ENCODE peak calls at places on chromosomes 4 and X, in ten cellular contexts. P, X, B, K, H, Q, Y, C, V and E are unnamed samples.

GRCh38 chr4:14841801-14842748 is 160.2 kb upstream of the CPEB2 start:
- DNase-seq in X (peak), V (peak), B (no peak), H (peak), Q (no peak), K (no peak), Y (no peak), P (no peak), C (no peak), E (peak)

GRCh38 chr4:89820005-89820404 is 17.0 kb downstream of the SNCA start:
- DNase-seq in P (no peak), Y (no peak), Q (no peak), C (no peak), H (no peak), K (no peak), B (no peak), V (no peak), X (no peak), E (no peak)

GRCh38 chr4:184397516-184398163 is 76.7 kb downstream of the IRF2 start:
- DNase-seq in P (no peak), Q (no peak), Y (no peak), C (no peak), V (no peak), K (no peak), X (no peak), B (no peak), H (no peak), E (no peak)

GRCh38 chr4:11529625-11530201 is 101.0 kb upstream of the HS3ST1 start:
- DNase-seq in V (no peak), C (no peak), H (no peak), X (no peak), K (no peak), Y (no peak), Q (no peak), P (peak), B (no peak), E (no peak)

GRCh38 chr4:16794816-16795445 is 103.5 kb downstream of the LDB2 start:
- DNase-seq in X (peak), C (peak), Y (peak), K (peak), B (no peak), P (peak), H (peak), Q (peak), V (peak), E (peak)

GRCh38 chrX:26466387-26466786 is 250.4 kb downstream of the MAGEB5 start:
- DNase-seq in K (no peak), V (no peak), P (no peak), Y (no peak), X (no peak), Q (no peak), C (no peak), B (no peak), H (no peak), E (no peak)

GRCh38 chrX:119605398-119605738 is 856 bp downstream of the NKRF start:
- DNase-seq in Q (peak), P (no peak), K (no peak), Y (no peak), X (no peak), C (peak), H (peak), B (no peak), V (no peak), E (no peak)

GRCh38 chr4:26206339-26206738 is 114.5 kb upstream of the RBPJ start:
- DNase-seq in P (peak), B (peak), V (no peak), K (no peak), Y (no peak), X (no peak), Q (no peak), C (no peak), H (no peak), E (no peak)

GRCh38 chrX:33149580-33149979 is 61.8 kb downstream of the DMD start:
- DNase-seq in V (no peak), P (no peak), C (no peak), H (no peak), X (no peak), Q (no peak), K (no peak), B (no peak), Y (no peak), E (no peak)

GRCh38 chrX:12441376-12442128 is 303.3 kb downstream of the FRMPD4 start:
- DNase-seq in P (peak), V (no peak), B (no peak), K (no peak), X (no peak), Q (no peak), Y (no peak), H (no peak), C (no peak), E (no peak)

GRCh38 chrX:45986971-45987370 is 558.2 kb downstream of the ZNF674 start:
- DNase-seq in C (no peak), H (no peak), X (no peak), B (no peak), P (no peak), Q (no peak), Y (no peak), K (no peak), V (no peak), E (peak)

GRCh38 chr4:53676402-53676871 is 85.2 kb upstream of the LNX1 start:
- DNase-seq in Y (no peak), B (no peak), C (no peak), Q (peak), K (no peak), X (no peak), V (no peak), P (peak), H (no peak), E (no peak)

GRCh38 chrX:51837926-51838325 is 55.5 kb upstream of the MAGED1 start:
- DNase-seq in V (peak), C (peak), P (peak), X (peak), Y (peak), K (no peak), Q (peak), H (no peak), B (peak), E (no peak)

GRCh38 chrX:133448512-133449076 is 33.3 kb upstream of the GPC4 start:
- DNase-seq in X (no peak), P (no peak), Q (no peak), H (no peak), V (no peak), Y (no peak), K (no peak), C (no peak), B (no peak), E (no peak)

GRCh38 chr4:58113083-58113482 is 1002.9 kb upstream of the IGFBP7 start:
- DNase-seq in C (no peak), Q (no peak), Y (no peak), X (no peak), B (no peak), V (no peak), H (no peak), K (no peak), P (no peak), E (no peak)

GRCh38 chrX:20968996-20969395 is 405.2 kb upstream of the CNKSR2 start:
- DNase-seq in Q (no peak), Y (no peak), C (no peak), K (no peak), V (no peak), P (no peak), H (no peak), X (no peak), B (no peak), E (no peak)

DNA sequence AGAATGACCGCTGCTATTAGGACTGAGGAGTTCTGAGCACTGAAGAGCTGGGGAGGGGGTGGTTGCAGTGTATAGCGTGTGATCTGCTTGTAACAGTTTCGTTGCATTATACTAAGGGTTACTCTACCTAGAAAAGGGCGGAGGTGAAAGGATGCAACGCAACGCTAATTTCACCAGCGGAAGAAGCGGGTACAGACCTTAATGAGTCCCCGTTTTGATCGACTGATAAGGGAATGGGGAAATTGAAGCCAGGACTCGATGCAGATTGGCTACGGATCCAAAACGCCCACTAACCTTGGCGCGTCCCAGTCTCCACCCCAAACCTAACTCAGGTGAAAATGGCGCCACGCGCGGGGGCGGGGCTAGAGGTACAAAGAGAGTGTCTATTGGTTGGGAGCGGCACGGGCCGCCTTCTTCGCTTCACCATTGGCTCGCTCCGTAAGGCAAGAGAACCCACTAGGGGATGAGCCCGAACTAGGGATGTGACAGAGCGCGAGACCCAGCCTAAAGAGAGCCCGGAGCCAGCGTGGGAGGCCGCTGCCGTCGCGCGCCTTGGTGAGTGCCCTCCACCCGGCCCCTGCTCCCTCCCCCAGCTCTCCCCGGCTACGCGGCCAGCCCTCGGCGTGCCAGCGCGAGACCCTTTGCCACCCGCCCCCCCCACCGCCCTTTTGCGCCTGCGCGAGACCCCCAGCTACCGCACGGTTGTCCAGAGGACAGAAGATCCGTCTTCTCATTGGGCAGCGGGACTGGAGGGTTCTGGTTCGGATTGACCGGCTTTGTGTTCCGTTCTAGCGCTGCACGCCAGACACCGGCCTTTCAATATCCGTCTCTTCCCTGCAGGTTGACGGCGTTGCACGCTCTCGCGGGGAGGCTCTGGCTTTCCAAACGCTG is at the start of gene EBP:
- DNase-seq in P (peak), K (peak), C (peak), Q (peak), Y (peak), B (peak), V (peak), X (peak), H (peak), E (peak)
- TF ChIP-seq POLR2A in P (peak), K (no peak), C (peak), Q (peak), Y (no peak), B (peak), V (peak), X (no peak), H (peak), E (peak)

DNA sequence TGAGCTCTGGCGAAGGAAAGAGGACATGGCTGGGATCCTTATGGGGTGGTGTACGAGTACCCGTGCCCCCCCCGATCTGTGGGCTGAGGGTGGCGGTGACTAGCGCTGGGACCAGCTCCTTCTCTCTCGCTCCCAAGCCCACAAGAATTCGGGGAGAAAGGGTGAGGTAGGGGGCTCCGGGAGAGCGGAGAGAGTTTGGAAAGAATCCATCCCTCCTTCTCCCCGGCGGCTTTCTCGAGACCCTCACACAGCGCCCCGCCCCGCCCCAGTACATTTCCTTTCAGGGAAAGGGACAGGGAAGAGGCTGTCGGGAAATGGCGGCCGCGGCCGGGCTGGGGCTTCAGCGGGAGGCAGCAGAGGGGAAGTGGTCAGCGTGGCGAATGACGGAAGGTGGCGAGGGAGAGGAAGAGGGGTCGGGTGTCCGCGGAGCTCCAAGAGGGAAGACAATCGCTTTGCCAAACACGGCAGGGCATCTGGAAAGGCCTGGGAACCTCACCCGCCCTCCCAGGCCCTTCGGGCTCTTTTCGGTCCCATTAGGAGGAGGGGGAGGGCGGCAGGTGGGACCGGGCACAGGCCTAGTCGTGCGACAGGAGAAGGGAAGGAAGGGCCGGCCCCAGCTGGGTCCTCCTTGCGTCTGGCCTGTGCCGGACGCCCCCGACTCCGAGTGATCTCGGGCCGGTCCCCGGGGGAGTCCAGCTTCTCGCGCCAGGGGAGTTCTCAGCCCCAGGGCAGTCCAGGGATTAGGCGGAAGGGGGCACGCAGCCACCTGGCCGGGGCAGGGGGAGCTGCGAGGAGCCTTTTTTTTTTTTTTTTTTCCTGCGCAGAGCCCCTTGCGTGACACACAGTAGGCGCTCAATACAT is 10.2 kb downstream of the HNRNPH2 start:
- DNase-seq in Y (peak), B (peak), H (peak), K (no peak), X (peak), C (peak), P (no peak), V (peak), Q (peak), E (no peak)
- TF ChIP-seq POLR2A in Y (no peak), B (no peak), H (peak), K (no peak), X (no peak), C (peak), P (no peak), V (peak), Q (no peak), E (peak)

DNA sequence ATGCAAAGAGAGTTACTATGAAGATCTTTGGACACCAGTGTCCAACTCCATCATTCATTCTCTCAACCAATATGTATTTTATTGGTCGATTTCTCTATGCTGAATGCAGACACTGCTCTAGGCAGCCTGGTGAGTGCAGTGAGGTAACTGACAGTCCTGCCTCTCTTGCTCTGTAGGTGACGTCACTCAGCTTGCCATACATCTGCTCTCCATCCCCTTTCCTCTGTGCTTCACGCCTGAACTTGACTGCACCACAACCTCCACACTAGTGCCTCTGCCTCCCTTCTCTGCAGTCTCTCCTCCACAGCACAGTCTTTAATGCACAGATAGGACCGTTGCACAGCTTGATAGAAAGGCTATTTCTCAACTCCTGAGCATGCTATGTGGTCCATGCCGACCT is 344.9 kb upstream of the NOCT start:
- DNase-seq in C (no peak), B (no peak), Y (no peak), V (no peak), Q (no peak), H (no peak), X (no peak), P (no peak), K (no peak), E (no peak)
- TF ChIP-seq POLR2A in C (no peak), B (no peak), Y (no peak), V (no peak), Q (no peak), H (no peak), X (no peak), P (no peak), K (no peak), E (no peak)

GRCh38 chr4:73257242-73257994 is 1.2 kb downstream of the ANKRD17 start:
- DNase-seq in Y (peak), C (peak), P (peak), K (peak), H (peak), V (peak), Q (peak), B (peak), X (peak), E (no peak)
- TF ChIP-seq POLR2A in Y (no peak), C (no peak), P (no peak), K (no peak), H (no peak), V (peak), Q (peak), B (no peak), X (no peak), E (no peak)

GRCh38 chr4:7146059-7146763 is 46.1 kb upstream of the SORCS2 start:
- DNase-seq in K (no peak), V (no peak), H (no peak), X (no peak), B (no peak), P (no peak), Q (no peak), Y (no peak), C (no peak), E (no peak)

GRCh38 chr4:7144374-7145290 is 47.7 kb upstream of the SORCS2 start:
- DNase-seq in X (no peak), B (no peak), K (no peak), V (no peak), H (no peak), Q (no peak), C (no peak), Y (no peak), P (peak), E (no peak)

GRCh38 chr4:7147261-7147660 is 45.1 kb upstream of the SORCS2 start:
- DNase-seq in B (no peak), X (no peak), C (no peak), Q (no peak), H (no peak), V (no peak), K (no peak), Y (no peak), P (no peak), E (no peak)

GRCh38 chr4:7146764-7147071 is 45.6 kb upstream of the SORCS2 start:
- DNase-seq in X (no peak), P (no peak), Y (no peak), B (no peak), Q (no peak), K (no peak), V (no peak), H (no peak), C (no peak), E (no peak)

GRCh38 chr4:7145291-7145934 is 46.9 kb upstream of the SORCS2 start:
- DNase-seq in K (no peak), C (no peak), V (no peak), X (no peak), B (no peak), Q (no peak), Y (no peak), H (no peak), P (no peak), E (no peak)
- TF ChIP-seq POLR2A in K (no peak), C (no peak), V (no peak), X (no peak), B (no peak), Q (no peak), Y (no peak), H (no peak), P (no peak), E (no peak)

GRCh38 chrX:68691921-68692320 is 44.5 kb downstream of the STARD8 start:
- DNase-seq in C (no peak), P (no peak), V (no peak), B (no peak), Y (no peak), Q (no peak), X (no peak), K (no peak), H (no peak), E (no peak)

GRCh38 chrX:68694429-68695205 is 47.2 kb downstream of the STARD8 start:
- DNase-seq in P (no peak), X (no peak), B (no peak), C (no peak), Q (no peak), K (no peak), Y (no peak), H (no peak), V (no peak), E (peak)

GRCh38 chrX:68692651-68693050 is 45.2 kb downstream of the STARD8 start:
- DNase-seq in C (no peak), X (no peak), B (no peak), Q (no peak), Y (no peak), P (peak), K (no peak), V (no peak), H (no peak), E (no peak)

GRCh38 chrX:68695206-68695845 is 47.9 kb downstream of the STARD8 start:
- DNase-seq in V (no peak), K (no peak), H (no peak), B (no peak), Q (no peak), Y (no peak), C (no peak), X (no peak), P (no peak), E (peak)

DNA sequence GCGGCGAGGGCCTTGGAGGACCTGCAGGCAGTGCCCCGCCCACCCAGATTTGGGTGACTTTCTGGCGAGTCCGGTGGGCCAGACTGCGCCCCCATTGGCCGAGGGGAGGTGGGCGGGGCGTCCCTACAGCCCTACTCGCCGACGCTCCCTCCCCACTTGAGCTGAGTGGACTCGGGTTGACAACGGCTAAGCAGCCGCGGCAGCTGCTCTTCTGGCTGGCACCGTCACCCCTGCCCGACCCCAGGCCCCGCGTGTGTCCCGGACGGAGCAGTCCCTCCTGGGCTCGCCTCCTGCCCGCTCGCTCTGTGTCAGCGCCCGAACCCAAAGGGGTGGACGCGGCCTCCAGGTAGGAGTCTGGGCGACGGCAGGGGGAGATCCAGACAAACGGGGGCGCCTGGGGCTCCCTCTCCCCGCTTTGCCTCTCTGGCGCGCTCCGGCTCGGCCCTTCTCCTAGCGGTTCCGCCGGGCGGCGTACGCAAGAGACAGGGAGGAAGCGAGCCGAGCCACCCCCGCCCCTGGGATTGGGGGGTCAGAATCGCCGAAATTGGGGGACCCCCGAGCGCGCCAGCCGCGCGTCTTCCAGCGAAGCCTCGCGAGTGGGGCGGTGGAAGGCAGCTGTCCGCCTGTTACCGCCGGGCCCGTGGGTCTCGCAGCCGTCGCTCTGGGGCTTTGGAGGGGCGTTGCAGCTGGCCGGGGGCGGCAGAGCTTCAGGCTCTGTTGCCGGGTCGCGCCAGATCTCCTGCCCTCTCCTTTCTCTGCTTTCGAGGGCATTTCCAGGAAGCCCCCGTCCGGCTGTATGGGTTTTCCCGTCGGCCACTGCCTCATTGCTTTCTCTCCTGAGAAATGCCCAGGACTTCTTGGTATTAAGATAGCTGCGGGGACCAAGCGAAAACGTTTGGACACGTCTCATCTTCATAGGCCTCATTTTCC is 46.3 kb downstream of the STARD8 start:
- DNase-seq in P (peak), X (peak), H (peak), B (peak), Q (peak), V (peak), C (peak), K (no peak), Y (peak), E (peak)
- TF ChIP-seq POLR2A in P (peak), X (no peak), H (peak), B (no peak), Q (peak), V (peak), C (peak), K (no peak), Y (no peak), E (peak)

DNA sequence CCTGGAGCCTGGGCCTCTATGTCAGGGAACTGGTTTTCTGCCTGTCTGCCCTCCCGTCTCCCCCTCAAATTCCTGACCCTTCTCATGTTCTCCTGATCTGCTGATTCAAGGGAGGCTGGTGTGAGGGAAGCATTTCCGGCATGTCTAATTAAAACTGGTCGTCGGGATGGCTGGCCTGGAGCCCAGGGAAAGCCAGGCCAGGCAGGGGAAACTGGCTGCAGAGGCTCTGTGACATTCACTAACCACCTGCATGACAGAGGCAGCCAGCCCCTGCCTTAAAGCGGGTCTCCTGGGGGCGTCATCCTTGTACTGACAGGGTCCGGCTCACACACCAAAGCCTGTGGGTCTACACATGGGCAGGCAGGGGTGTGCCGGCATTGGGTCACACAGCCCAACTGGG is 35.2 kb downstream of the ABLIM2 start:
- DNase-seq in P (no peak), V (no peak), C (no peak), X (peak), Y (no peak), K (no peak), B (no peak), H (no peak), Q (no peak), E (no peak)
- TF ChIP-seq POLR2A in P (no peak), V (no peak), C (no peak), X (no peak), Y (no peak), K (no peak), B (no peak), H (no peak), Q (no peak), E (no peak)

GRCh38 chr4:110164251-110164650 is 34.2 kb downstream of the ELOVL6 start:
- DNase-seq in Q (no peak), X (no peak), K (no peak), C (no peak), V (no peak), Y (no peak), H (no peak), B (no peak), P (peak), E (no peak)
- TF ChIP-seq POLR2A in Q (no peak), X (no peak), K (no peak), C (no peak), V (no peak), Y (no peak), H (no peak), B (no peak), P (no peak), E (no peak)